ENCODE peak calls at places on chromosome 19, in five cellular contexts. P is fibroblast of lung; U is activated CD8-positive, alpha-beta T cell treated with anti-CD3 and anti-CD28 coated beads for 36 hours; J is heart right ventricle; B is astrocyte of the cerebellum. W is an unnamed sample.

GRCh38 chr19:57947088-57947418 is 453 bp downstream of the ZNF256 start:
- DNase-seq in B (no peak), U (no peak), P (no peak), J (no peak), W (no peak)

GRCh38 chr19:24140099-24140498 is 53.1 kb downstream of the ZNF254 start:
- DNase-seq in B (peak), U (no peak), P (peak), J (no peak), W (no peak)

GRCh38 chr19:18608805-18609716 is 2.5 kb upstream of the CRLF1 start:
- DNase-seq in U (no peak), B (no peak), P (no peak), J (no peak), W (no peak)

GRCh38 chr19:53864308-53864836 is 3.3 kb upstream of the MYADM start:
- DNase-seq in J (no peak), U (no peak), B (no peak), P (no peak), W (peak)

GRCh38 chr19:40521276-40521675 is 54.5 kb downstream of the SPTBN4 start:
- DNase-seq in B (no peak), J (no peak), U (peak), P (peak), W (no peak)

GRCh38 chr19:56282809-56283208 is 10.3 kb downstream of the EDDM13 start:
- DNase-seq in B (no peak), P (no peak), J (no peak), U (no peak), W (no peak)

GRCh38 chr19:489418-490196 is 6.7 kb upstream of the MADCAM1 start:
- DNase-seq in J (no peak), U (peak), B (no peak), P (peak), W (peak)

GRCh38 chr19:42075364-42075615 is 676 bp upstream of the ZNF574 start:
- DNase-seq in U (no peak), P (no peak), B (no peak), J (no peak), W (no peak)

GRCh38 chr19:19630426-19630825 is 2.4 kb upstream of the LPAR2 start:
- DNase-seq in B (no peak), U (peak), P (no peak), J (no peak), W (no peak)

GRCh38 chr19:1851581-1852293 is 3.5 kb upstream of the REXO1 start:
- DNase-seq in P (no peak), B (no peak), U (peak), J (no peak), W (no peak)

GRCh38 chr19:50818859-50819472 is 4.6 kb downstream of the KLK1 start:
- DNase-seq in U (no peak), J (no peak), P (no peak), B (no peak), W (peak)

GRCh38 chr19:41166888-41167804 is 25.9 kb upstream of the CYP2S1 start:
- DNase-seq in P (no peak), U (no peak), J (no peak), B (no peak), W (no peak)

GRCh38 chr19:55519461-55520311 is 17.2 kb downstream of the SBK2 start:
- DNase-seq in P (peak), U (no peak), B (no peak), J (no peak), W (no peak)

GRCh38 chr19:49119411-49120324 is at the start of gene PPFIA3:
- DNase-seq in J (peak), P (peak), B (no peak), U (no peak), W (no peak)

GRCh38 chr19:29623726-29624488 is 17.8 kb downstream of the POP4 start:
- DNase-seq in J (no peak), B (no peak), P (no peak), U (peak), W (no peak)

GRCh38 chr19:17470204-17470841 is at the start of gene SLC27A1:
- DNase-seq in U (peak), B (peak), P (peak), J (peak), W (peak)
- TF ChIP-seq CTCF in U (no peak), B (no peak), P (no peak), J (no peak), W (no peak)

GRCh38 chr19:45730389-45731288 is at the start of gene FBXO46:
- DNase-seq in U (peak), J (peak), B (peak), P (peak), W (peak)
- TF ChIP-seq CTCF in U (no peak), J (no peak), B (peak), P (peak), W (peak)

DNA sequence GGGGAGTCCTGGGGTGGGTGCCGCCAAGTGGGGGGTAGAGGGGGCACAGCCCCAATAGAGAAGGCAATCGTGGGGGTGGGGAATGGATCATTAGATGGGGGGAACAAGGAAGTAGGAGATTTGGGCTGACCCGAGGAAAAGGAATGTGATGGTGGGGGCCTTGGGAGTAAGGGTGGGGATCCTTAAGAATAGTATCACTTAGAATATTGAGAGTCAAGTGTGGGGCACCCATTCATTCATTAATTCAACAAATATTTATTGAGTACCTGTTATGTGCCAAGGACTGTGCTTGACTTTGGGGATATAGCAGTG is 641 bp downstream of the PPP5C start:
- DNase-seq in P (no peak), U (no peak), J (no peak), B (no peak), W (no peak)
- TF ChIP-seq CTCF in P (no peak), U (peak), J (no peak), B (no peak), W (no peak)

DNA sequence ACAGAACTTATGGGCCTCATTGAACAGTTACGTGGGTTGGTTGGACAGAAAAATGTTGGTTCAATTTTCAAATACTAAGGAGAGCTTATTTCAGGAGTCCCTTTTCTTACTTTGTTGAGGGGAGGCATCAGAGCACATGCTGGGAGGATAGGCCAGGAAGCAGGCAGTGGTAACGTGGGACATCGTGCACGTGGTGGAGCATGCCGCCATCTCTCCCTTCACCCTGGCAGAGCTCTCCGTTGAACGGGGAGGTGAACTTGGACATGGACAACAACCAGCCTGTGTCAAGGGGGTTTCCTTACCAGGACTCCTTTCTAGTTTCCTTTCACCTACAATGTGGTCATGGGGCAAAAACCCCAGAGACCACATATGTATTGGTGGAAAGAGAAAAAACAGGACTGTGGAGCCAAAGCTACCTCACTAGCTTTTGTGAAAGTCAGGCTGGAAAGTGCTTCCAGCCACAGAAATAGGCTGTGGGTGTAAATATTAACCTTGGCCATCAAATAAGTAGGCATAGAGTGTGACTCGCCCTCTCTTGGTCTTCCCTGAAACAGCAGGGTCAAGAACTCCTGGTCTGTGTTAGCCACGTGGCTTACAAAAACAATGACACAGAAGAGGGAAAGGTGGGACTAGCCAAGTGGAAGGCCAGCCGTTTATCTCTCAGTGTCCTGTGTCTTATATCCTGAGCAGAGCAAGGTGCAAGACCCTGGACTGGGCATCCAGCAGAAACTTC is 14.4 kb downstream of the MICOS13 start:
- DNase-seq in B (peak), J (no peak), P (peak), U (no peak), W (no peak)
- TF ChIP-seq CTCF in B (peak), J (no peak), P (peak), U (no peak), W (no peak)